ENCODE peak calls at places on chromosomes 4 and X, in ten cellular contexts. U is GM12878; F is heart left ventricle; I is CD8-positive, alpha-beta memory T cell; Z is CD8-positive, alpha-beta T cell; T is heart right ventricle; Y is mammary epithelial cell; S is left ventricle myocardium inferior; K is left lung; O is tibial artery. N is an unnamed sample. For H3K27me3, the result is how much of the 10 kb centered on the place peaks cover.

GRCh38 chrX:154396948-154397887 is 959 bp upstream of the RPL10 start:
- DNase-seq in O (peak), Z (peak), U (no peak), Y (peak), T (peak), I (peak), F (peak), K (peak), S (peak), N (no peak)

GRCh38 chrX:275476-275966 is 5.7 kb upstream of the PLCXD1 start:
- DNase-seq in F (no peak), Y (no peak), U (no peak), I (no peak), S (no peak), T (peak), K (no peak), Z (no peak), O (peak), N (no peak)

GRCh38 chr4:51885371-51885770 is 42.4 kb downstream of the DCUN1D4 start:
- DNase-seq in Y (no peak), Z (no peak), T (no peak), F (no peak), K (no peak), I (no peak), U (no peak), O (no peak), S (no peak), N (no peak)

GRCh38 chr4:38815879-38816782 is 11.5 kb upstream of the TLR1 start:
- DNase-seq in F (no peak), T (no peak), K (no peak), S (no peak), O (no peak), U (peak), I (no peak), Z (no peak), Y (peak), N (no peak)

GRCh38 chr4:66887061-66887460 is 658.2 kb downstream of the CENPC start:
- DNase-seq in S (no peak), K (no peak), Y (no peak), O (no peak), Z (no peak), I (no peak), U (no peak), F (no peak), T (no peak), N (no peak)

GRCh38 chr4:149176019-149176418 is 639.6 kb downstream of the IQCM start:
- DNase-seq in U (no peak), Y (no peak), F (no peak), I (no peak), T (no peak), S (no peak), O (no peak), Z (no peak), K (peak), N (no peak)

GRCh38 chr4:118950929-118951570 is 62.4 kb downstream of the SYNPO2 start:
- DNase-seq in U (no peak), T (no peak), K (no peak), F (no peak), I (no peak), O (no peak), Z (no peak), Y (no peak), S (no peak), N (no peak)

GRCh38 chrX:586351-586750 is 44.2 kb upstream of the SHOX start:
- DNase-seq in T (no peak), O (no peak), Y (no peak), S (no peak), U (no peak), I (no peak), F (no peak), K (no peak), Z (no peak), N (no peak)

GRCh38 chr4:68021185-68021584 is 57.9 kb upstream of the TMPRSS11A start:
- DNase-seq in T (no peak), Z (no peak), U (no peak), F (no peak), K (no peak), O (no peak), I (no peak), S (no peak), Y (peak), N (no peak)

GRCh38 chr4:124019749-124020549 is 623.4 kb downstream of the SPRY1 start:
- DNase-seq in T (no peak), S (no peak), Y (no peak), O (peak), U (no peak), K (no peak), F (no peak), I (no peak), Z (no peak), N (no peak)

GRCh38 chr4:138300616-138301015 is 58.5 kb upstream of the SLC7A11 start:
- DNase-seq in Z (no peak), F (no peak), O (no peak), Y (no peak), S (no peak), U (no peak), K (no peak), T (no peak), I (no peak), N (no peak)

GRCh38 chr4:1026115-1026514 is 14.7 kb downstream of the FGFRL1 start:
- DNase-seq in Y (peak), U (peak), I (no peak), T (peak), O (no peak), F (peak), Z (peak), S (peak), K (no peak), N (no peak)

GRCh38 chr4:94403735-94404134 is 48.0 kb upstream of the PDLIM5 start:
- DNase-seq in S (peak), K (no peak), Y (no peak), U (no peak), Z (no peak), O (peak), I (no peak), T (no peak), F (peak), N (no peak)

GRCh38 chrX:136616987-136617685 is 30.8 kb upstream of the CD40LG start:
- DNase-seq in K (no peak), U (no peak), I (no peak), S (no peak), Y (no peak), T (no peak), Z (no peak), F (no peak), O (no peak), N (peak)

GRCh38 chr4:972651-973424 is 531 bp downstream of the DGKQ start:
- DNase-seq in F (no peak), K (peak), S (peak), Z (peak), U (no peak), T (peak), I (peak), Y (peak), O (no peak), N (peak)

GRCh38 chr4:133320576-133321170 is 171.6 kb downstream of the PCDH10 start:
- DNase-seq in Z (no peak), O (no peak), I (no peak), F (no peak), T (no peak), U (no peak), Y (peak), K (no peak), S (no peak), N (no peak)

GRCh38 chrX:3713225-3713936 is at the start of gene PRKX:
- DNase-seq in K (peak), U (peak), S (peak), I (peak), Y (peak), O (peak), F (peak), Z (peak), T (peak), N (peak)

GRCh38 chr4:30718021-30718888 is 1.9 kb upstream of the PCDH7 start:
- DNase-seq in F (peak), Y (peak), O (peak), S (peak), T (peak), K (peak), I (no peak), Z (no peak), U (no peak), N (no peak)

GRCh38 chr4:186037692-186038658 is 31.0 kb upstream of the TLR3 start:
- DNase-seq in T (no peak), F (no peak), Z (no peak), K (no peak), O (peak), I (no peak), S (no peak), Y (peak), U (peak), N (peak)

GRCh38 chr4:116501954-116502353 is 583.4 kb downstream of the TRAM1L1 start:
- DNase-seq in K (no peak), I (no peak), Z (no peak), O (no peak), S (no peak), Y (peak), U (no peak), T (no peak), F (no peak), N (no peak)

GRCh38 chrX:108892501-108892900 is 156.1 kb upstream of the IRS4 start:
- DNase-seq in Y (no peak), T (no peak), S (no peak), O (no peak), U (no peak), K (no peak), Z (no peak), I (no peak), F (no peak), N (no peak)

GRCh38 chrX:71095971-71096701 is 485 bp downstream of the FOXO4 start:
- DNase-seq in I (peak), K (no peak), S (no peak), O (no peak), Z (peak), F (no peak), U (no peak), Y (peak), T (no peak), N (peak)

GRCh38 chr4:112853662-112854256 is 195.7 kb upstream of the ANK2 start:
- DNase-seq in Z (no peak), K (no peak), U (no peak), F (no peak), I (no peak), O (no peak), S (no peak), T (no peak), Y (no peak), N (no peak)

GRCh38 chrX:149506349-149506748 is 1.2 kb upstream of the IDS start:
- DNase-seq in Z (no peak), U (no peak), S (no peak), I (no peak), O (no peak), F (no peak), Y (no peak), T (no peak), K (no peak), N (no peak)

GRCh38 chr4:111494471-111494870 is 650.8 kb upstream of the FAM241A start:
- DNase-seq in I (no peak), Y (no peak), T (no peak), K (no peak), F (no peak), O (no peak), U (no peak), S (no peak), Z (no peak), N (no peak)

GRCh38 chrX:21658152-21658737 is at the start of gene KLHL34:
- DNase-seq in Y (no peak), S (peak), T (no peak), I (no peak), O (no peak), Z (no peak), U (no peak), F (peak), K (no peak), N (peak)

GRCh38 chr4:7769936-7770674 is 169.6 kb downstream of the AFAP1 start:
- DNase-seq in S (peak), Z (no peak), Y (no peak), T (no peak), O (no peak), U (no peak), K (no peak), I (no peak), F (peak), N (no peak)

GRCh38 chr4:20618010-20618409 is 82.2 kb upstream of the PACRGL start:
- DNase-seq in I (no peak), Y (no peak), Z (no peak), T (no peak), S (peak), K (peak), F (peak), O (peak), U (no peak), N (no peak)

DNA sequence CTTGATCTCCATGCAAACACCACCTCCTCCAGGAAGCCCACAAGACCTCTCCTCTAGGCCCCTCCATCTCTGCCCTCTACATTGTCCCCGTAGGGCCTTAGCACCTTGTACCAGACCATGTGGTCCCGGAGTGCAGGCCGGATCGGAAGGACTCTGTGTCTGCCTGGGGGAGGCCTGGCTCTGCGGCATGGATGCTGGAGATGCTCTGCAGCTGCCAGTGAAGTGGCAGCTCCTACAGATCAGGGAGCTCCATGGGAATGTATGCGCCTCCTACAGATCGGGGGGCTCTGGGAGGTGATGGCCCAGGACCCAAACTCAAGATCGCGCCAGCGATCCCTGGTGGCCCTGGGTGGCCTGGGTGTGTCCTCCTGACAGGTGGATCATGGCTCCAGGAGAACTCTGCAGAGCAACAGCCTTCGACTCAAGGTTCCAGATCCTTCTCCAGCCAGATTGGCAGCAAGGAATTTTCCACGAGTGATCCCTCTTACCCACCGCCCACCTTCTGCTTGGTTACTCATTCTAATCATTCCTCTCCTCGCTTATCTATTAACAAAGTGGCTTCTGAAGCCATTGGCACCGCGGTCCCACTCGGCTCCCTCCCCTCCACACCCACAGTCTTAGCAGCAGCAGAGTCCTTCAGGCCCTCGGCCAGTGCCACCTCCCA is 67.3 kb downstream of the ADRA2C start:
- DNase-seq in Z (no peak), S (peak), T (no peak), F (no peak), Y (no peak), I (no peak), U (no peak), O (no peak), K (no peak), N (no peak)
- H3K27me3 ChIP-seq in Z (under half), S (half or more), T (under half), F (under half), Y (under half), I (under half), U (under half), O (under half), K (under half), N (under half)

GRCh38 chr4:121072080-121072835 is at the start of gene NDNF:
- DNase-seq in S (peak), U (no peak), I (peak), O (peak), K (peak), Y (no peak), F (peak), T (peak), Z (peak), N (peak)
- H3K27me3 ChIP-seq in S (under half), U (under half), I (under half), O (under half), K (under half), Y (half or more), F (under half), T (under half), Z (under half), N (under half)

DNA sequence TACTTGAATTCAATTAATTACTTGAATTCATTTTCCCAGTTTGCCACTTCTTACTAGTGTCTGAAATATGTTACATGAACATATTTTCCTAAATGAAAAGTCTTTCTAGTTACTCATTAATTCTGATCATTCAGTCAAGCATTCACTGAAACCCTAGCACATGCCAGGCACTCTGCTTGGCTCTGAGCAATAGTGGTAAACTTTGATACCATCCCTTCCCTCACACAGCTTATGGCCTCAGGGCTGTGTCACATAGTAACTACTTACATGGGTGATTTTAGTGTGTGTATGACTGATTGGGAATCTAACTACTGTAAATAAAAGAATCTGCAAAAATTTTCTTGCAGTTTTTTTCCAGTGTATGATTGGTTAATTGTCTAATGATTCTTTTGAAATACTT is 32.7 kb downstream of the METAP1 start:
- DNase-seq in S (no peak), Z (no peak), F (no peak), U (no peak), T (no peak), I (no peak), K (no peak), Y (peak), O (no peak), N (no peak)
- H3K27me3 ChIP-seq in S (under half), Z (under half), F (under half), U (under half), T (under half), I (under half), K (under half), Y (under half), O (under half), N (under half)

GRCh38 chr4:54547299-54548097 is 110.3 kb upstream of the KIT start:
- DNase-seq in U (peak), Y (no peak), I (no peak), S (no peak), O (no peak), F (no peak), Z (no peak), K (no peak), T (no peak), N (no peak)

GRCh38 chr4:54548831-54549460 is 108.8 kb upstream of the KIT start:
- DNase-seq in Z (no peak), I (no peak), U (no peak), F (no peak), T (no peak), O (no peak), S (no peak), Y (no peak), K (no peak), N (no peak)

GRCh38 chr4:54548098-54548620 is 109.6 kb upstream of the KIT start:
- DNase-seq in T (no peak), S (no peak), I (no peak), O (no peak), Y (no peak), K (no peak), Z (no peak), F (no peak), U (no peak), N (no peak)

GRCh38 chr4:54543088-54543795 is 114.5 kb upstream of the KIT start:
- DNase-seq in K (no peak), F (no peak), Z (no peak), U (no peak), S (no peak), I (no peak), O (no peak), Y (peak), T (no peak), N (no peak)

DNA sequence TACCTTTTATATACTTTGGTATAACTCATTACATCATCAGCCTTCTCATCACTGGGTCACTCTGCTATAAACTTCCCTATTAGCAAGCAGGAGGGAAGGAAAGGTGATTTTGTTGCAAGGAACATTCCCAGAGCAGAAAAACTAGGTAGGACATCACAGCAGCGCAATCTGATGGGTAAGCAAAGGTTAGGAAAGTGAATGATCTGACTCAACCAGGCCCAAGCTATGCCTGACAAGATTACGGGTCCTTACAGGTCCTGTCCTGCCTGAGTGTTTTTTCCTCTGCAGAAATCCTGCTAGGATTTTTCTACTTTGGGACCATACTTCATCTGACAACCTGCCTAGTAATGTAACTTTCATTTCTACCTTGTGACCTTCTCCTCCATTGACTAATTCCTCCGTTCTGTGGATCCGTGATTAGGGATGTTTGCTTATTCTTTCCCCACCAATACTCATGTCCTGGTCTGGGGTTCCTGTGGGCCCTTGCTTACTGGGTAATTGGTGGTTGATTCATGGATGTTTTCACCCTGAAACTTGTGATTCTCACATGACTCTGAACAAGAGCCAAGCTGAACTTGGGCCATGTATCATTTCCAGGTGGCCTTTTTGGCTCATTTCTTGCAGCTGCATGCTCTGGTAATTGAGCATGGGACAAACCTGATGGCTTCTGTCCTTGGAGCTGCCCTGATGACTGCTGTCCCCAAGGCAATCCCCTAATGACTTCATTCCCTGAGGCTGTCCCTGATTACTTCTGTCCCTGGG is 111.9 kb upstream of the KIT start:
- DNase-seq in I (no peak), S (no peak), Y (peak), K (no peak), U (no peak), F (no peak), T (no peak), O (no peak), Z (no peak), N (no peak)
- H3K27me3 ChIP-seq in I (under half), S (under half), Y (under half), K (under half), U (under half), F (under half), T (under half), O (under half), Z (under half), N (under half)

GRCh38 chr4:72301759-72302158 is 267.3 kb downstream of the ADAMTS3 start:
- DNase-seq in U (no peak), O (no peak), K (no peak), F (no peak), Z (no peak), I (no peak), T (no peak), S (no peak), Y (no peak), N (no peak)
- H3K27me3 ChIP-seq in U (under half), O (under half), K (under half), F (under half), Z (under half), I (under half), T (under half), S (under half), Y (under half), N (under half)

GRCh38 chrX:78506248-78506647 is 152.9 kb downstream of the RTL3 start:
- DNase-seq in I (no peak), T (no peak), K (no peak), Z (no peak), O (no peak), S (no peak), U (no peak), Y (no peak), F (no peak), N (no peak)
- H3K27me3 ChIP-seq in I (under half), T (under half), K (under half), Z (under half), O (under half), S (under half), U (under half), Y (under half), F (under half), N (under half)

GRCh38 chrX:145735036-145735435 is 82.6 kb upstream of the SLITRK2 start:
- DNase-seq in O (no peak), K (no peak), S (no peak), T (no peak), Y (no peak), I (no peak), U (no peak), Z (no peak), F (no peak), N (no peak)

GRCh38 chrX:145727476-145727875 is 90.2 kb upstream of the SLITRK2 start:
- DNase-seq in S (no peak), O (no peak), Y (no peak), F (no peak), K (no peak), Z (no peak), U (no peak), T (no peak), I (no peak), N (no peak)

GRCh38 chrX:145729635-145730034 is 88.0 kb upstream of the SLITRK2 start:
- DNase-seq in S (no peak), O (no peak), U (no peak), F (no peak), K (no peak), I (no peak), T (no peak), Z (no peak), Y (no peak), N (no peak)
- H3K27me3 ChIP-seq in S (under half), O (under half), U (under half), F (under half), K (under half), I (under half), T (under half), Z (under half), Y (under half), N (under half)